ENCODE peak calls at places on chromosome X, in ten cellular contexts. E, C, K, L, S, J, P, B, U and D are unnamed samples.

GRCh38 chrX:11210397-11210796 is 82.8 kb upstream of the AMELX start:
- DNase-seq in K (no peak), B (no peak), C (no peak), P (no peak), E (no peak), J (no peak), S (no peak), L (no peak), U (no peak), D (no peak)

GRCh38 chrX:499870-500364 is 113.2 kb upstream of the PPP2R3B start:
- DNase-seq in C (no peak), U (no peak), E (no peak), P (no peak), S (no peak), J (no peak), B (no peak), K (peak), L (no peak), D (no peak)

GRCh38 chrX:48520455-48520854 is 1.2 kb upstream of the EBP start:
- DNase-seq in K (no peak), J (no peak), B (no peak), U (no peak), E (no peak), C (no peak), S (no peak), L (no peak), P (no peak), D (no peak)

GRCh38 chrX:152895724-152896420 is 2.0 kb upstream of the ZNF185 start:
- DNase-seq in C (no peak), K (no peak), L (no peak), B (no peak), S (peak), U (no peak), J (no peak), E (no peak), P (peak), D (no peak)

GRCh38 chrX:103343105-103343504 is 13.1 kb downstream of the TCEAL7 start:
- DNase-seq in J (peak), E (no peak), B (no peak), S (peak), U (no peak), C (no peak), P (peak), K (no peak), L (no peak), D (peak)

GRCh38 chrX:71158603-71159002 is 14.0 kb downstream of the NLGN3 start:
- DNase-seq in U (no peak), B (no peak), C (no peak), J (no peak), L (no peak), S (no peak), K (no peak), P (no peak), E (no peak), D (no peak)

GRCh38 chrX:7941390-7942042 is 14.3 kb upstream of the PNPLA4 start:
- DNase-seq in K (no peak), P (peak), S (no peak), E (no peak), B (no peak), J (no peak), C (no peak), U (no peak), L (no peak), D (peak)

GRCh38 chrX:131746491-131746968 is 202.7 kb downstream of the OR13H1 start:
- DNase-seq in P (no peak), E (no peak), C (peak), K (peak), J (no peak), S (peak), B (no peak), L (no peak), U (no peak), D (peak)